ENCODE peak calls at places on chromosomes 4 and X, in seven cellular contexts. O is neuronal stem cell, S is IMR-90, L is H9, K is mesenchymal stem cell, X is mesendoderm, Y is trophoblast cell. H is an unnamed sample.

GRCh38 chr4:186844059-186844681 is 120.5 kb upstream of the FAT1 start:
- DNase-seq in O (peak), S (peak), L (no peak), K (peak), X (peak), Y (no peak), H (no peak)

GRCh38 chr4:140094701-140095420 is 59.1 kb downstream of the MAML3 start:
- DNase-seq in O (no peak), S (peak), L (peak), K (no peak), X (peak), Y (no peak), H (peak)

GRCh38 chr4:24703298-24703697 is 92.1 kb upstream of the SOD3 start:
- DNase-seq in O (no peak), S (no peak), L (no peak), K (no peak), X (no peak), Y (no peak), H (no peak)

GRCh38 chr4:19486400-19486799 is 765.3 kb upstream of the SLIT2 start:
- DNase-seq in O (no peak), S (no peak), L (no peak), K (no peak), X (no peak), Y (no peak), H (no peak)

GRCh38 chr4:165207431-165208321 is at the start of gene KLHL2:
- DNase-seq in O (peak), S (peak), L (peak), K (peak), X (peak), Y (peak), H (no peak)

GRCh38 chrX:110142096-110142495 is 139.2 kb downstream of the TMEM164 start:
- DNase-seq in O (no peak), S (no peak), L (no peak), K (no peak), X (no peak), Y (no peak), H (no peak)

GRCh38 chrX:386768-387575 is at the start of gene PPP2R3B:
- DNase-seq in O (peak), S (peak), L (peak), K (peak), X (peak), Y (peak), H (peak)

GRCh38 chr4:168325591-168325990 is 7.0 kb upstream of the DDX60 start:
- DNase-seq in O (no peak), S (no peak), L (no peak), K (no peak), X (no peak), Y (no peak), H (no peak)

GRCh38 chr4:186885289-186885688 is 161.6 kb upstream of the FAT1 start:
- DNase-seq in O (no peak), S (no peak), L (no peak), K (no peak), X (peak), Y (no peak), H (no peak)

GRCh38 chr4:99361268-99361922 is 8.8 kb upstream of the ADH1C start:
- DNase-seq in O (no peak), S (no peak), L (no peak), K (no peak), X (no peak), Y (no peak), H (no peak)

GRCh38 chr4:23686169-23686903 is 203.5 kb downstream of the PPARGC1A start:
- DNase-seq in O (no peak), S (no peak), L (no peak), K (no peak), X (no peak), Y (no peak), H (no peak)

GRCh38 chrX:8748855-8749254 is 16.9 kb upstream of the ANOS1 start:
- DNase-seq in O (no peak), S (peak), L (no peak), K (peak), X (peak), Y (no peak), H (no peak)

GRCh38 chr4:88981993-88982392 is 75.0 kb downstream of the FAM13A start:
- DNase-seq in O (no peak), S (no peak), L (no peak), K (no peak), X (no peak), Y (no peak), H (no peak)

GRCh38 chrX:153646620-153647373 is at the start of gene DUSP9:
- DNase-seq in O (no peak), S (no peak), L (peak), K (peak), X (peak), Y (peak), H (no peak)

GRCh38 chr4:81531410-81531809 is 59.7 kb upstream of the RASGEF1B start:
- DNase-seq in O (no peak), S (no peak), L (no peak), K (no peak), X (peak), Y (peak), H (no peak)

GRCh38 chr4:103424853-103425252 is 226.7 kb upstream of the CENPE start:
- DNase-seq in O (no peak), S (no peak), L (no peak), K (peak), X (no peak), Y (no peak), H (no peak)

GRCh38 chr4:183797041-183797444 is 108.1 kb upstream of the STOX2 start:
- DNase-seq in O (peak), S (no peak), L (peak), K (no peak), X (no peak), Y (peak), H (no peak)

GRCh38 chrX:122238801-122239200 is 945.3 kb upstream of the GRIA3 start:
- DNase-seq in O (no peak), S (no peak), L (no peak), K (no peak), X (no peak), Y (no peak), H (no peak)

GRCh38 chrX:101595739-101596419 is 21.9 kb downstream of the ARMCX6 start:
- DNase-seq in O (peak), S (peak), L (peak), K (peak), X (peak), Y (peak), H (no peak)

GRCh38 chr4:75630932-75631320 is 598 bp upstream of the CDKL2 start:
- DNase-seq in O (no peak), S (no peak), L (no peak), K (no peak), X (no peak), Y (no peak), H (no peak)

GRCh38 chr4:165621983-165622382 is 243.2 kb downstream of the CPE start:
- DNase-seq in O (no peak), S (no peak), L (no peak), K (no peak), X (peak), Y (no peak), H (no peak)

GRCh38 chr4:80610845-80611244 is 275.3 kb downstream of the CFAP299 start:
- DNase-seq in O (no peak), S (peak), L (no peak), K (no peak), X (no peak), Y (no peak), H (no peak)

GRCh38 chrX:115579327-115579726 is 18.4 kb downstream of the PLS3 start:
- DNase-seq in O (no peak), S (no peak), L (no peak), K (no peak), X (no peak), Y (no peak), H (no peak)

GRCh38 chr4:152949930-152950329 is 13.8 kb downstream of the FHDC1 start:
- DNase-seq in O (no peak), S (no peak), L (no peak), K (no peak), X (peak), Y (no peak), H (no peak)

GRCh38 chrX:135384161-135384836 is 37.4 kb upstream of the SMIM10L2A start:
- DNase-seq in O (no peak), S (no peak), L (no peak), K (no peak), X (peak), Y (no peak), H (no peak)

GRCh38 chrX:133847595-133847994 is 137.8 kb downstream of the GPC3 start:
- DNase-seq in O (no peak), S (no peak), L (no peak), K (no peak), X (no peak), Y (no peak), H (no peak)

GRCh38 chrX:53246231-53246630 is 21.2 kb upstream of the KDM5C start:
- DNase-seq in O (no peak), S (no peak), L (no peak), K (no peak), X (no peak), Y (no peak), H (no peak)

GRCh38 chr4:3802571-3803474 is 36.6 kb downstream of the ADRA2C start:
- DNase-seq in O (no peak), S (no peak), L (no peak), K (no peak), X (peak), Y (no peak), H (no peak)

GRCh38 chrX:47707031-47707780 is 48.2 kb upstream of the UXT start:
- DNase-seq in O (no peak), S (no peak), L (no peak), K (no peak), X (no peak), Y (no peak), H (no peak)

GRCh38 chr4:164871673-164872072 is 5.3 kb upstream of the APELA start:
- DNase-seq in O (no peak), S (no peak), L (no peak), K (no peak), X (no peak), Y (no peak), H (no peak)

GRCh38 chr4:16505726-16506125 is 279.5 kb upstream of the TAPT1 start:
- DNase-seq in O (peak), S (peak), L (peak), K (peak), X (peak), Y (no peak), H (peak)

GRCh38 chr4:80495847-80496246 is 160.3 kb downstream of the CFAP299 start:
- DNase-seq in O (no peak), S (no peak), L (peak), K (no peak), X (peak), Y (no peak), H (no peak)

GRCh38 chrX:95332530-95332929 is 1352.1 kb upstream of the DIAPH2 start:
- DNase-seq in O (no peak), S (no peak), L (no peak), K (no peak), X (peak), Y (no peak), H (no peak)

GRCh38 chrX:153688900-153689590 is 1.3 kb downstream of the SLC6A8 start:
- DNase-seq in O (no peak), S (peak), L (no peak), K (no peak), X (no peak), Y (no peak), H (no peak)

DNA sequence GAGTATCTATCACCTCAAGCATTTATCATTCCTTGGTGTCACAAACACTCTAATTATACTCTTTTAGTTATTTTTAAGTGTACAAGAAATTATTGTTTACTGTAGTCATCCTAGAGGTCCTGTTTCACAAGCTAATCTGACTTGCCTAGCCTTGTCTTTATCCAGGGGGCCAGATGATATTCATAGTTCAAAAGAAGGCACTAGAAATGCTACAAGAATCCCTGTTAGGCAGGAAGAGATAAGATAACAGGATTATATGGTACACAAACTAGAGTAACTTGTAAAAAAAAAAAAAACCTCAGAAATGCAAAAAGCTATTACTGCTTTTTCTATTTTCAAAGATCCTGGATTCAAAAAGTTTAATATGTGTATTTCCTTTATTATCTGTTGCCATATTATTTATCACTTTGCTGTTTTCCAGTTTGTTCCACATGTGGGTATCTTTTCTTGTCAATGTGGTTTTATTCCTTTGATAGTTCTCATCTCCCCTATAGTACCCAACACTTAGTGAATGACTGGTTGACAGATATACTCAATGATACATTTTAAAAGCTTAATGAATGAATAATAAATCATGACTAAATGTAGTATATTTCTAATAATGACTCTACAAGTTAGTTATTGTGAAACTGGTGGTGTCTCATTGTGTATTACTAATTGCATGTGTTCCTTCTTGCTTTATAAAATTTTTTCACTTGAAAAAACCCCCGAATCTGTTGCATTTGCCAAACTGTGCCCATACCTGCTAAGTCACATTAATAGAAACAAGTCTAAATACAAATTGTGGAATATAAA is 95.6 kb downstream of the MBNL3 start:
- DNase-seq in O (no peak), S (no peak), L (no peak), K (no peak), X (no peak), Y (no peak), H (no peak)
- H3K18ac ChIP-seq in O (no peak), S (no peak), L (no peak), K (no peak), X (no peak), Y (no peak), H (no peak)

GRCh38 chr4:69656653-69657158 is 3.7 kb upstream of the UGT2A1 start:
- DNase-seq in O (no peak), S (no peak), L (no peak), K (no peak), X (peak), Y (no peak), H (no peak)

GRCh38 chr4:69653147-69653546 is at the start of gene UGT2A1:
- DNase-seq in O (no peak), S (no peak), L (no peak), K (no peak), X (no peak), Y (no peak), H (no peak)

DNA sequence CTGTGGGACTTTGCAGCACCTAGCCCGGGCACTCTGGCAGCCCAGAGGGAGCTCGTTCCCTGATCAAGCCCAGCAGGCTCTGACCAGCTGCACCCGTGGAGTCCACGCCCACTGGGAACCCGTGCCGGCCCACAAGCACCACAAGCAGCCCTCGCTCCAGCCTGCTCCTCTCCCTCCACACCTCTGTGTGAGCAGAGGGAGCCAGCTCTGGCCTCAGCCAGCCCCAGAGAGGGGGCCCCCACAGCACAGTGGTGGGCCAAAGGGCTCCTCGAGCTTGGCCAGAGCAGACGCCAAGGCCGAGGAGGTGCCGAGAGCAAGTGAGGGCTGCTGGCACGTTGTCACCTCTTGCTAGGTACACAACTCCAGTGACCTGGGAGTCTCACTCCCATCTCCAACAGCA is 5.1 kb upstream of the UGT2A1 start:
- DNase-seq in O (no peak), S (no peak), L (no peak), K (no peak), X (no peak), Y (no peak), H (no peak)
- H3K18ac ChIP-seq in O (peak), S (no peak), L (no peak), K (no peak), X (no peak), Y (no peak), H (no peak)

DNA sequence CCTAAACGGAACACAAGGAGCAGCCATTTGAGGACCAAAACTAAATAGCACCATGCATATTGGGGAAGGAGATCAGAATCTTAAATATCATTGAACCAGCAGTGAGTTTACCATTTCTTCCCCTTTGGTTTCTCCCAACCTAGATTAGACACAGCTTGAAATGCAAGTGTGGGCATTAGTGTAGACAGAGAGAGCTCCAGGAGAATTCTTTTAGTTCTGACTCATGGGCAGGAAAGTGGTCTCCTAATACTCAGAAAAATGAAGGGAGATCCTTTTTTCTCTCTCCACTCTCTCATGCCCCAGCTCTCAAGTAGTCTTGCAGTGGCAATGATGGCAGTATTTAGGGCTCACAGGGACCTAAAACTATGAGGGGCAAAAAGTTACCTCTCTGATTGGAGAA is 567.9 kb downstream of the INPP4B start:
- DNase-seq in O (no peak), S (peak), L (no peak), K (no peak), X (no peak), Y (no peak), H (no peak)
- H3K18ac ChIP-seq in O (no peak), S (peak), L (no peak), K (no peak), X (no peak), Y (no peak), H (no peak)

GRCh38 chr4:117560329-117560728 is 474.0 kb upstream of the NDST3 start:
- DNase-seq in O (no peak), S (peak), L (no peak), K (peak), X (no peak), Y (no peak), H (no peak)
- H3K18ac ChIP-seq in O (no peak), S (no peak), L (no peak), K (no peak), X (no peak), Y (no peak), H (no peak)

DNA sequence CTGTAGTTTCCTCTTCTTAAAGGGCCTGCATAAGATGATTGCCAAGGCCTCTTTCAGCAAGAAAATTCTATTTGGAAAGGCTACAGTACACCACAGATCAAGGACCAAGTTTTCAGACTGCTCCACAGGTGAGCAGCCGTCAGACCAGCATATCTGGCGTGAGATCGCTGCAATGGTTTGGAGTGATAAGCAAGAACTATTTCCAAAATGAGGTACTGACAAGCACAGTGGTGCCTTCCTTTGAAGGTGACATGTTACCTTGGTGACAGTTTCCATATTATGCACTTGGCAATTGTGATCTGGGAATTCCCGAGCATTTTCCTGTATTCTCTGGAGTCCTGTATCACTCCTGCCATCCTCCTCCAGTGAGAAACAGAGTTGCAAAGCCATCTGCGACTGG is 7.3 kb upstream of the TMEM150C start:
- DNase-seq in O (no peak), S (no peak), L (no peak), K (no peak), X (peak), Y (peak), H (no peak)
- H3K18ac ChIP-seq in O (no peak), S (no peak), L (no peak), K (no peak), X (peak), Y (no peak), H (no peak)

GRCh38 chr4:127846061-127846460 is 34.6 kb upstream of the PLK4 start:
- DNase-seq in O (no peak), S (no peak), L (no peak), K (no peak), X (peak), Y (no peak), H (no peak)
- H3K18ac ChIP-seq in O (no peak), S (no peak), L (peak), K (no peak), X (no peak), Y (no peak), H (no peak)

GRCh38 chrX:45799576-45799975 is 598.9 kb upstream of the DIPK2B start:
- DNase-seq in O (no peak), S (no peak), L (no peak), K (no peak), X (no peak), Y (no peak), H (no peak)
- H3K18ac ChIP-seq in O (no peak), S (peak), L (no peak), K (peak), X (no peak), Y (no peak), H (no peak)

GRCh38 chr4:5809216-5809776 is 83.6 kb downstream of the CRMP1 start:
- DNase-seq in O (no peak), S (peak), L (no peak), K (no peak), X (no peak), Y (no peak), H (no peak)
- H3K18ac ChIP-seq in O (no peak), S (no peak), L (no peak), K (no peak), X (no peak), Y (no peak), H (no peak)

GRCh38 chr4:123640271-123640670 is 243.7 kb downstream of the SPRY1 start:
- DNase-seq in O (no peak), S (peak), L (no peak), K (peak), X (no peak), Y (no peak), H (no peak)

GRCh38 chr4:123638834-123639233 is 242.2 kb downstream of the SPRY1 start:
- DNase-seq in O (no peak), S (no peak), L (no peak), K (no peak), X (no peak), Y (no peak), H (no peak)

GRCh38 chr4:123640824-123641223 is 244.2 kb downstream of the SPRY1 start:
- DNase-seq in O (no peak), S (no peak), L (no peak), K (no peak), X (no peak), Y (no peak), H (no peak)

GRCh38 chr4:123649248-123649643 is 252.7 kb downstream of the SPRY1 start:
- DNase-seq in O (no peak), S (no peak), L (no peak), K (no peak), X (no peak), Y (no peak), H (no peak)

GRCh38 chr4:123643691-123644090 is 247.1 kb downstream of the SPRY1 start:
- DNase-seq in O (no peak), S (no peak), L (no peak), K (no peak), X (no peak), Y (no peak), H (no peak)
- H3K18ac ChIP-seq in O (no peak), S (no peak), L (no peak), K (no peak), X (no peak), Y (no peak), H (no peak)

H was measured in H1.